ENCODE peak calls at places on chromosomes 1 and 21, in five cellular contexts. C is K562, N is IMR-90, J is SK-N-SH, Z is HCT116. S is an unnamed sample.

GRCh38 chr1:93670141-93670540 is 11.5 kb downstream of the BCAR3 start:
- DNase-seq in Z (peak; percentile 68), C (no peak), J (no peak), N (peak; percentile 90), S (no peak)

GRCh38 chr1:155882235-155882634 is 22.9 kb downstream of the SYT11 start:
- DNase-seq in J (no peak), N (no peak), C (no peak), Z (no peak), S (peak; percentile 23)

GRCh38 chr1:224622831-224623230 is 6.7 kb downstream of the CNIH3 start:
- DNase-seq in J (no peak), C (no peak), N (no peak), Z (no peak), S (no peak)

GRCh38 chr1:115426271-115426771 is 88.3 kb upstream of the NGF start:
- DNase-seq in Z (no peak), J (no peak), N (peak; percentile 91), C (no peak), S (no peak)

GRCh38 chr1:56676571-56677035 is 31.5 kb downstream of the PRKAA2 start:
- DNase-seq in Z (no peak), J (no peak), C (no peak), N (peak; percentile 95), S (no peak)

GRCh38 chr1:203176744-203177460 is 1.3 kb upstream of the MYBPH start:
- DNase-seq in C (no peak), N (no peak), J (no peak), Z (no peak), S (no peak)

GRCh38 chr1:69700770-69701169 is 133.0 kb downstream of the LRRC7 start:
- DNase-seq in C (no peak), N (peak; percentile 1), Z (peak; percentile 6), J (no peak), S (no peak)

GRCh38 chr1:151294748-151295462 is 12.8 kb downstream of the ZNF687 start:
- DNase-seq in N (no peak), C (no peak), J (no peak), Z (no peak), S (no peak)

GRCh38 chr1:4699724-4700301 is 45.4 kb downstream of the AJAP1 start:
- DNase-seq in Z (no peak), J (no peak), C (no peak), N (no peak), S (no peak)

GRCh38 chr1:209095627-209096595 is 487.6 kb upstream of the CAMK1G start:
- DNase-seq in N (peak; percentile 0), J (no peak), C (no peak), Z (no peak), S (no peak)

GRCh38 chr1:7268983-7269382 is 483.7 kb downstream of the CAMTA1 start:
- DNase-seq in N (no peak), C (no peak), Z (no peak), J (no peak), S (no peak)

GRCh38 chr1:228768345-228768717 is 33.1 kb downstream of the RHOU start:
- DNase-seq in Z (no peak), C (no peak), J (peak; percentile 66), N (no peak), S (no peak)

GRCh38 chr1:227887697-227888403 is 59.9 kb downstream of the WNT9A start:
- DNase-seq in Z (no peak), N (no peak), C (no peak), J (peak; percentile 29), S (no peak)

GRCh38 chr1:115545791-115546733 is 95.7 kb upstream of the VANGL1 start:
- DNase-seq in J (peak; percentile 55), C (peak; percentile 28), N (peak; percentile 95), Z (peak; percentile 76), S (no peak)

GRCh38 chr1:184621262-184621661 is 133.4 kb downstream of the EDEM3 start:
- DNase-seq in J (no peak), C (no peak), Z (no peak), N (peak; percentile 83), S (no peak)

GRCh38 chr1:21174638-21175323 is 1.9 kb downstream of the EIF4G3 start:
- DNase-seq in J (no peak), N (peak; percentile 80), Z (no peak), C (no peak), S (no peak)

GRCh38 chr1:205775717-205776056 is 405 bp upstream of the RAB29 start:
- DNase-seq in Z (no peak), N (peak; percentile 33), C (no peak), J (no peak), S (no peak)

GRCh38 chr1:156499703-156500577 is 635 bp downstream of the MEF2D start:
- DNase-seq in C (peak; percentile 66), J (peak; percentile 75), N (peak; percentile 46), Z (no peak), S (no peak)

GRCh38 chr1:224503161-224504118 is 68.8 kb upstream of the WDR26 start:
- DNase-seq in N (peak; percentile 80), J (peak; percentile 89), Z (no peak), C (peak; percentile 99), S (peak; percentile 51)

GRCh38 chr1:207414606-207415108 is 39.5 kb upstream of the CR2 start:
- DNase-seq in C (no peak), J (no peak), N (no peak), Z (no peak), S (peak; percentile 93)

GRCh38 chr21:43739648-43740435 is 20.9 kb downstream of the PDXK start:
- DNase-seq in J (peak; percentile 53), C (no peak), N (no peak), Z (no peak), S (no peak)

GRCh38 chr1:11893907-11894251 is 32.3 kb downstream of the KIAA2013 start:
- DNase-seq in Z (peak; percentile 34), N (peak; percentile 15), J (peak; percentile 90), C (peak; percentile 94), S (no peak)

GRCh38 chr1:94925561-94926364 is 1.1 kb downstream of the CNN3 start:
- DNase-seq in Z (peak; percentile 72), J (peak; percentile 74), N (peak; percentile 87), C (no peak), S (peak; percentile 5)

GRCh38 chr1:60596791-60597748 is 485.3 kb upstream of the NFIA start:
- DNase-seq in C (peak; percentile 22), N (no peak), J (no peak), Z (no peak), S (no peak)

GRCh38 chr21:31289702-31290101 is 54.4 kb downstream of the TIAM1 start:
- DNase-seq in C (no peak), Z (no peak), N (no peak), J (no peak), S (peak; percentile 46)

GRCh38 chr1:205849619-205850355 is at the start of gene PM20D1:
- DNase-seq in Z (no peak), N (peak; percentile 69), J (peak; percentile 89), C (peak; percentile 80), S (no peak)

GRCh38 chr21:39153373-39153772 is 29.9 kb downstream of the PSMG1 start:
- DNase-seq in J (peak; percentile 44), Z (no peak), N (no peak), C (peak; percentile 70), S (no peak)

GRCh38 chr1:91700332-91700731 is 185.6 kb downstream of the TGFBR3 start:
- DNase-seq in Z (no peak), J (no peak), C (no peak), N (peak; percentile 59), S (no peak)

GRCh38 chr1:220878223-220879081 is 791 bp upstream of the HLX start:
- DNase-seq in C (peak; percentile 33), Z (no peak), N (no peak), J (no peak), S (no peak)

DNA sequence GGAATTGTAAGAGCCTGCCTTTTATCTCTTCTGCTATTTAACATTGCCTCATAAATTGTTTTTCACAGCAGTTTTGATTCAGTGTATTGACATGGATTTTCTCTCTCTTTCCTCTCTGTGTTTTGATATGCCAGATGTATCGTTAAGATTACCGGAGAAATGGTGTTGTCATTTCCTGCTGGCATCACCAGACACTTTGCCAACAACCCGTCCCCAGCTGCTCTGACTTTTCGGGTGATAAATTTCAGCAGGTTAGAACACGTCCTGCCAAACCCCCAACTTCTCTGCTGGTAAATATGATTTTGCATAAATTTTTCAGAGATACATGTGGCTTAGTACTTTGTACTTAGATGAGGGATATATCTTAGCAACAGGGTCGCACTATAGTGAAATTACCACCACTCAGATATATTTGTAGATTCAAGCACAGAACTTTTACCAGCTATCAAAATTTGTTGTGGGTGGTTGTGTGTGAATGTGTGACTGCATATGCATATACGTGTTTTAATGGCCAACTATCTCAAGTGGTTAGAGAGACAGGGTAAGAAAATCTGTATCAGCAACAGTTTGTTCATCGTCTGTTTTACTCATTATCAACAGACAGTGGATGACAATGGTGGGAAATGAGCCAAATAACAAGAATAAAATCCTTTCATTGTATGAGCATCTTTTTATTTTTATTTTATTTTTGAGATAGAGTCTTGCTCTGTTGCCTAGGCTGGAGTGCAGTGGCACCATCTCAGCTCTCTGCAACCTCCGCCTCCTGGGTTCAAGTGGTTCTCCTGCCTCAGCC is 22.9 kb upstream of the DYNLT5 start:
- DNase-seq in Z (no peak), N (no peak), J (no peak), C (no peak), S (no peak)
- TF ChIP-seq RAD21 in Z (no peak), N (no peak), J (no peak), C (no peak), S (no peak)

DNA sequence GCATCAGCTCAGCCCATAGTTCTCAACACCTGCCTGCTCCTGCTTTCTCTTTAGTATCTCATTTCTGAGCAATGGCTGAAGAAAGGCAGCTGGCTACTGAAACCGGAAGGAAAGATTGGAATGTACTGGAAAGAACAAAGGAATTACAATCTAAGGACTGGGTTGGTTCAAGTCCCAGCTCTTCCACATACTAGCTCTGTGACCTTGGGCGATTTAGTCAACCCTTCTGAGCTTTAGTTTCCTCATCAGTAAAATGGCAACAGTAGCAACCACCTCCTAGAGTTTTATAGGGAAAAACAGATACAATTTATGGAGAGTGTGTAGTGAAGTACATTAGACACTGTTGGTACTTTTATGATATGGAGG is 158.8 kb downstream of the KAZN start:
- DNase-seq in N (no peak), J (no peak), Z (no peak), C (no peak), S (no peak)
- H3K4me2 ChIP-seq in N (peak overlapping the region; percentile 42), J (no peak overlapping the region), Z (no peak overlapping the region), C (no peak overlapping the region), S (no peak overlapping the region)

DNA sequence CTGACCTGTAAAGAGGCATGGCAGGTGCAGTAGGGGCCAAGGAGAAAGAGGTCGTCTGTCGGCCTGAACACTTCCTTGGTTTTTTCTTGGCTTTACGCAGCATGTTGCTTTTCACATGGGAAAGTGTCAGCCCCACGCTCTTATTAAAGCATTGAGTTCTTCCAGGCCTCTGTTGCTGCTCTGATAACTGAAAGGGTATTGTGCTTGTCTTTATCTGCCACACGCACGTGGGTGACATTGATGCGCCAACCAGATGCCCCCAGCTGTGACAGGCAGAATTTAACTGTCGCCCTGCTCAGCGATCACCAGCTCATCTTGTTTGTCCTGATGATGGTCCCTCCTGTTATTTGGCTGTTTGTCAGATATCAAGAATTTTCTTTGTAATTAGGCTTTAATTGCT is 76.5 kb downstream of the GALNT2 start:
- DNase-seq in N (no peak), J (peak; percentile 82), Z (no peak), C (peak; percentile 75), S (no peak)
- H4K20me1 ChIP-seq in N (peaks cover 77% of the 10 kb centered on the region), J (peaks cover 88% of the 10 kb centered on the region), Z (no peaks in the 10 kb centered on the region), C (no peaks in the 10 kb centered on the region), S (no peaks in the 10 kb centered on the region)

DNA sequence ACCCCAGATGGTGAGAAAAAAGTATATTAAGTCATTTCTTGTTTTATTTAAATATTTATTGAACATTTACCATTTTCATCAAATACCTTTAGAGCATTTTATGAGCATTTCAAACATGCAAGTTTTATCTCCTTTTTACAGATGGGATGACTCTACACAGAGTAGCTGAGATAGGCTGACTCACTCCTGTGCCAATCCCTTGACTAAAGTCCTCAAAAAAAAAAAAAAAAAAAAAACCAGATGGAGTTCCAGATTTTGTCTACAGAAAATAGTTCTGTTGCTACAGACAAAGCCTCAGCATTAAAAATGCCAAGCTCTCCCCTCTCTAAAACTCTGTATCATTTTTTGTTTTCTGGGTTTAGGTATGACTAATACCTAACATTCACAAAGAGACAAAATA is 303.0 kb upstream of the PLD5 start:
- DNase-seq in N (no peak), J (peak; percentile 33), Z (no peak), C (no peak), S (no peak)
- TF ChIP-seq RAD21 in N (no peak), J (no peak), Z (no peak), C (no peak), S (no peak)

S was measured in GM12878.